ENCODE peak calls at places on chromosomes 4 and X, in six cellular contexts. X is mammary epithelial cell; W is hepatocyte; H is CD8-positive, alpha-beta memory T cell; D is OCI-LY7; V is fibroblast of lung. U is an unnamed sample. For H3K9me3 and H3K4me1, the result is how much of the 10 kb centered on the place peaks cover.

GRCh38 chrX:97389761-97390192 is 506.1 kb downstream of the RPA4 start:
- DNase-seq in X (peak), W (peak), H (no peak), D (no peak), V (peak), U (no peak)

GRCh38 chr4:16052939-16053338 is 30.9 kb downstream of the PROM1 start:
- DNase-seq in X (no peak), W (no peak), H (no peak), D (no peak), V (no peak), U (no peak)

GRCh38 chrX:139815771-139816170 is 107.8 kb upstream of the MCF2 start:
- DNase-seq in X (no peak), W (no peak), H (no peak), D (no peak), V (no peak), U (no peak)

GRCh38 chr4:71663780-71664179 is 120.1 kb downstream of the GC start:
- DNase-seq in X (no peak), W (no peak), H (no peak), D (no peak), V (no peak), U (no peak)

GRCh38 chr4:17957689-17958088 is 63.9 kb downstream of the LCORL start:
- DNase-seq in X (no peak), W (no peak), H (no peak), D (no peak), V (no peak), U (no peak)

GRCh38 chr4:141255016-141255415 is 34.3 kb downstream of the ZNF330 start:
- DNase-seq in X (no peak), W (no peak), H (no peak), D (no peak), V (no peak), U (no peak)

GRCh38 chr4:22434895-22435294 is 81.0 kb downstream of the ADGRA3 start:
- DNase-seq in X (peak), W (peak), H (no peak), D (peak), V (peak), U (no peak)

GRCh38 chrX:118839334-118839958 is 15.8 kb downstream of the ZCCHC12 start:
- DNase-seq in X (peak), W (peak), H (peak), D (no peak), V (peak), U (peak)

GRCh38 chr4:128159967-128160366 is 98.9 kb downstream of the LARP1B start:
- DNase-seq in X (peak), W (no peak), H (no peak), D (no peak), V (peak), U (no peak)

GRCh38 chrX:24207826-24208225 is 58.3 kb downstream of the ZFX start:
- DNase-seq in X (no peak), W (no peak), H (no peak), D (no peak), V (peak), U (no peak)

GRCh38 chr4:168711197-168712120 is 214.6 kb downstream of the PALLD start:
- DNase-seq in X (peak), W (no peak), H (no peak), D (no peak), V (peak), U (no peak)

GRCh38 chr4:184267673-184268573 is 50.2 kb upstream of the ENPP6 start:
- DNase-seq in X (peak), W (peak), H (peak), D (peak), V (peak), U (peak)

GRCh38 chr4:172515266-172515879 is 653.2 kb upstream of the GALNT7 start:
- DNase-seq in X (no peak), W (peak), H (no peak), D (no peak), V (no peak), U (no peak)

GRCh38 chrX:82218361-82218760 is 1016.5 kb downstream of the SH3BGRL start:
- DNase-seq in X (peak), W (peak), H (no peak), D (peak), V (peak), U (no peak)

GRCh38 chrX:69503835-69504625 is at the start of gene NALF2:
- DNase-seq in X (peak), W (peak), H (no peak), D (peak), V (peak), U (no peak)

GRCh38 chr4:184506527-184507121 is 32.3 kb upstream of the IRF2 start:
- DNase-seq in X (no peak), W (no peak), H (peak), D (peak), V (no peak), U (no peak)

GRCh38 chrX:13764765-13765164 is 30.2 kb downstream of the OFD1 start:
- DNase-seq in X (no peak), W (peak), H (no peak), D (no peak), V (peak), U (no peak)

GRCh38 chr4:154854362-154854761 is 73.3 kb downstream of the RBM46 start:
- DNase-seq in X (peak), W (peak), H (no peak), D (no peak), V (peak), U (no peak)

GRCh38 chrX:130975947-130976346 is 72.9 kb upstream of the ENOX2 start:
- DNase-seq in X (peak), W (peak), H (no peak), D (peak), V (peak), U (no peak)

GRCh38 chrX:96436105-96436504 is 248.5 kb upstream of the DIAPH2 start:
- DNase-seq in X (no peak), W (no peak), H (no peak), D (no peak), V (peak), U (no peak)

GRCh38 chr4:54099287-54099958 is 540 bp upstream of the GSX2 start:
- DNase-seq in X (no peak), W (no peak), H (no peak), D (no peak), V (no peak), U (no peak)

GRCh38 chr4:5940470-5941203 is 47.8 kb upstream of the CRMP1 start:
- DNase-seq in X (no peak), W (no peak), H (no peak), D (no peak), V (no peak), U (no peak)

GRCh38 chr4:26061248-26061986 is 147.4 kb downstream of the SMIM20 start:
- DNase-seq in X (peak), W (peak), H (no peak), D (peak), V (peak), U (peak)

GRCh38 chr4:77538144-77538543 is 67.5 kb upstream of the CXCL13 start:
- DNase-seq in X (peak), W (no peak), H (no peak), D (no peak), V (peak), U (no peak)

GRCh38 chr4:137677851-137678250 is 145.6 kb upstream of the PCDH18 start:
- DNase-seq in X (no peak), W (no peak), H (no peak), D (no peak), V (peak), U (no peak)

GRCh38 chr4:7844247-7844991 is 95.2 kb downstream of the AFAP1 start:
- DNase-seq in X (peak), W (peak), H (peak), D (peak), V (peak), U (peak)

GRCh38 chr4:57068237-57068981 is 41.8 kb downstream of the IGFBP7 start:
- DNase-seq in X (no peak), W (no peak), H (no peak), D (no peak), V (no peak), U (no peak)

GRCh38 chr4:1053080-1053661 is 41.7 kb downstream of the FGFRL1 start:
- DNase-seq in X (no peak), W (no peak), H (no peak), D (no peak), V (peak), U (no peak)

GRCh38 chrX:17601816-17602215 is 135.5 kb upstream of the SCML1 start:
- DNase-seq in X (no peak), W (no peak), H (no peak), D (no peak), V (no peak), U (no peak)

GRCh38 chr4:121168446-121168845 is 4.3 kb upstream of the TNIP3 start:
- DNase-seq in X (no peak), W (no peak), H (no peak), D (no peak), V (no peak), U (no peak)

GRCh38 chr4:168979338-168979737 is 30.7 kb downstream of the CBR4 start:
- DNase-seq in X (no peak), W (no peak), H (no peak), D (no peak), V (no peak), U (no peak)

GRCh38 chrX:154362085-154362742 is 12.2 kb downstream of the FLNA start:
- DNase-seq in X (no peak), W (no peak), H (no peak), D (no peak), V (no peak), U (no peak)

GRCh38 chrX:12949927-12950656 is 24.8 kb upstream of the TMSB4X start:
- DNase-seq in X (peak), W (peak), H (peak), D (peak), V (peak), U (peak)

GRCh38 chr4:15374697-15375096 is 53.1 kb upstream of the C1QTNF7 start:
- DNase-seq in X (no peak), W (no peak), H (no peak), D (no peak), V (peak), U (no peak)

GRCh38 chr4:151436093-151436518 is 27.1 kb downstream of the FHIP1A start:
- DNase-seq in X (no peak), W (no peak), H (no peak), D (no peak), V (no peak), U (no peak)

GRCh38 chr4:181085584-181085983 is 1157.6 kb upstream of the TENM3 start:
- DNase-seq in X (no peak), W (no peak), H (no peak), D (no peak), V (no peak), U (no peak)

GRCh38 chr4:140052050-140052449 is 101.9 kb downstream of the MAML3 start:
- DNase-seq in X (peak), W (peak), H (peak), D (peak), V (peak), U (no peak)

GRCh38 chr4:141133146-141134006 is at the start of gene RNF150:
- DNase-seq in X (peak), W (peak), H (peak), D (peak), V (peak), U (no peak)

GRCh38 chrX:1322393-1322792 is 14.2 kb upstream of the IL3RA start:
- DNase-seq in X (no peak), W (no peak), H (no peak), D (no peak), V (no peak), U (no peak)

GRCh38 chr4:165426331-165426730 is 47.5 kb downstream of the CPE start:
- DNase-seq in X (no peak), W (no peak), H (no peak), D (no peak), V (no peak), U (no peak)
- H3K27ac ChIP-seq in X (no peak), W (no peak), H (no peak), D (no peak), V (no peak), U (no peak)

GRCh38 chr4:147480891-147481576 is at the start of gene EDNRA:
- DNase-seq in X (no peak), W (peak), H (no peak), D (no peak), V (peak), U (no peak)
- H3K9me3 ChIP-seq in X (under half), W (under half), H (under half), D (under half), V (under half), U (under half)

GRCh38 chr4:40992472-40993298 is 221.7 kb downstream of the APBB2 start:
- DNase-seq in X (peak), W (no peak), H (no peak), D (peak), V (peak), U (no peak)

GRCh38 chr4:40995850-40996249 is 218.5 kb downstream of the APBB2 start:
- DNase-seq in X (no peak), W (no peak), H (no peak), D (peak), V (peak), U (no peak)

GRCh38 chr4:40990202-40990898 is 224.0 kb downstream of the APBB2 start:
- DNase-seq in X (peak), W (no peak), H (no peak), D (no peak), V (peak), U (no peak)

GRCh38 chr4:40990899-40991265 is 223.5 kb downstream of the APBB2 start:
- DNase-seq in X (no peak), W (no peak), H (no peak), D (peak), V (no peak), U (no peak)

DNA sequence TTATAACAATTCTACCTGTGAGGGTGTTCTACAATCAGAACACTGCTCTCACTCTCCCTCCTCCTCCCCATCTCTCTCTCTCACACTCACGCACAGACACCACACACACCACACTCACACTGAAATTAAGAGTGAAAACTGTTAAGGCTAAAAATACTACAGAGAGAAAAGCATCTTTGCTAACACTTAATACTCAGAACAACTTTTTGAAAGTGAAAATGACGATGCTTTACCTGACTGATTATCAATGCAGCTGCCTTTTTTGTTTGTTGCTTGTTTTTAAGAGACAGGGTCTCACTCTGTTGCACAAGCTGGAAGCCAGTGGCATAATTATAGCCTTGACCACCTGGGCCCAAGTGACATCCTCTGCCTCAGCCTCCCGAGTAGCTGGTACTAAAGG is 222.4 kb downstream of the APBB2 start:
- DNase-seq in X (no peak), W (no peak), H (no peak), D (peak), V (no peak), U (no peak)
- H3K4me1 ChIP-seq in X (half or more), W (under half), H (under half), D (half or more), V (under half), U (under half)

GRCh38 chrX:132955710-132956109 is 2.7 kb downstream of the HS6ST2 start:
- DNase-seq in X (no peak), W (no peak), H (no peak), D (no peak), V (no peak), U (no peak)
- H3K27ac ChIP-seq in X (no peak), W (no peak), H (no peak), D (no peak), V (no peak), U (no peak)

GRCh38 chrX:145002776-145003175 is 244.5 kb upstream of the SPANXN1 start:
- DNase-seq in X (peak), W (no peak), H (no peak), D (no peak), V (no peak), U (no peak)

DNA sequence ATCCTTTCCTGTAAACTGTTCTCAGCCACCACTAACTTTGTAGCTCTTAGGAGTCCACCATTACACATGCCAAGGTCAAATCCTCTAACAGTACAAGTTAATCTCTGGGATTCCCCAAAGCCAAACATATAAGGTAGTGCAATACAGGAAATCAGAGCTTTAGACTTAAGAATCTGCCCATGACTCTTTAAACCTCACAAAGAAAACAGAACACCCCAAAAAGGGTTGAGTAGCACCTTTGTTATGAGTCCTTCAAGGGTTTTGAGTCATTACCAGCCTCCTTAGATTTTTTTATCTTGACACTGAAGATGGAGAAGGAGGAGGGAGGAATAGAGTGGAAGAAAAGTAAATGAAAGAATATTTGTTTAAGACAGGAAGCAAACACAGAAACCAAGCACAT is 243.9 kb upstream of the SPANXN1 start:
- DNase-seq in X (peak), W (no peak), H (no peak), D (no peak), V (no peak), U (no peak)
- H3K9me3 ChIP-seq in X (under half), W (under half), H (under half), D (under half), V (under half), U (under half)

GRCh38 chr4:145497199-145498149 is 15.8 kb downstream of the SMAD1 start:
- DNase-seq in X (no peak), W (no peak), H (no peak), D (no peak), V (no peak), U (no peak)
- H3K4me1 ChIP-seq in X (under half), W (under half), H (under half), D (half or more), V (under half), U (under half)

U was measured in effector memory CD4-positive, alpha-beta T cell.